ENCODE peak calls at places on chromosomes 3 and 15, in six cellular contexts. C, P, A, L, Y and B are unnamed samples. For H3K4me1 and H3K36me3, the result is how much of the 10 kb centered on the place peaks cover.

GRCh38 chr3:171165499-171165921 is 139.0 kb upstream of the SLC2A2 start:
- DNase-seq in L (no peak), A (no peak), P (no peak), Y (no peak), C (no peak), B (no peak)

GRCh38 chr3:35832140-35832571 is 192.8 kb downstream of the ARPP21 start:
- DNase-seq in Y (no peak), P (no peak), A (no peak), L (no peak), C (no peak), B (no peak)

GRCh38 chr3:74532446-74532845 is 82.0 kb downstream of the CNTN3 start:
- DNase-seq in Y (peak), L (no peak), A (no peak), P (no peak), C (no peak), B (no peak)

GRCh38 chr3:52124126-52124525 is 30.1 kb downstream of the POC1A start:
- DNase-seq in C (no peak), L (no peak), Y (no peak), P (no peak), A (peak), B (no peak)

GRCh38 chr3:44966795-44967278 is 9.1 kb downstream of the ZDHHC3 start:
- DNase-seq in A (no peak), Y (no peak), L (no peak), P (no peak), C (no peak), B (no peak)

GRCh38 chr3:46703013-46703520 is 1.9 kb downstream of the TMIE start:
- DNase-seq in P (no peak), Y (no peak), L (no peak), A (peak), C (no peak), B (no peak)

GRCh38 chr3:10335190-10335738 is 14.4 kb upstream of the SEC13 start:
- DNase-seq in P (no peak), Y (no peak), L (no peak), A (no peak), C (no peak), B (no peak)

GRCh38 chr3:87614998-87615397 is 338.6 kb upstream of the POU1F1 start:
- DNase-seq in A (no peak), P (no peak), C (no peak), Y (no peak), L (no peak), B (no peak)

GRCh38 chr3:26989042-26989441 is 366.5 kb downstream of the LRRC3B start:
- DNase-seq in Y (no peak), C (no peak), A (no peak), L (no peak), P (no peak), B (no peak)

GRCh38 chr3:143672396-143673165 is 175.7 kb downstream of the SLC9A9 start:
- DNase-seq in C (no peak), A (no peak), Y (no peak), L (no peak), P (no peak), B (no peak)

GRCh38 chr3:143668385-143668784 is 179.9 kb downstream of the SLC9A9 start:
- DNase-seq in A (no peak), Y (no peak), P (no peak), C (no peak), L (no peak), B (no peak)

GRCh38 chr3:143674100-143674968 is 173.9 kb downstream of the SLC9A9 start:
- DNase-seq in C (peak), L (peak), Y (peak), P (peak), A (peak), B (peak)

GRCh38 chr3:143671641-143672040 is 176.6 kb downstream of the SLC9A9 start:
- DNase-seq in A (no peak), C (no peak), P (no peak), Y (no peak), L (no peak), B (no peak)

GRCh38 chr3:143668924-143669790 is 179.1 kb downstream of the SLC9A9 start:
- DNase-seq in L (no peak), C (no peak), P (no peak), A (no peak), Y (no peak), B (no peak)
- H3K4me1 ChIP-seq in L (under half), C (under half), P (under half), A (under half), Y (under half), B (under half)

DNA sequence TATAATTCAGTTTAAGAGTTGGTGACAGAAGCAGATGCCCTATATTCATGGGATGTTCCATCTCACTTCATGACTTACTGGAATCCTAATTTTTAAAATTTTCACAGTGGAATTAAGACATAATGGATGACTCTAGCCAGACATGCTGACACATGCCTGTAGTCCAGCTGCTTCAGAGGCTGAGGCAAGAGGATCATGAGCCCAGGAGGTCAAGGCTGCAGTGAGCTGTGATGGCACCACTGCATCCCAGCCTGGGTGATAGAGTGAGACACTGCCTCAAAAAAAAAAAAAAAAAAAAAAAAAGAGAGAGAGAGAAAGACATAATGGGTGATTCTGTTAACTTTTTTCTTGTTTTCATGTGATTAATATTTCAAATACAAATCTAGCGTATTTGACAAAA is 123.6 kb downstream of the KLHL25 start:
- DNase-seq in A (no peak), P (no peak), C (no peak), L (no peak), Y (peak), B (no peak)
- H3K27ac ChIP-seq in A (no peak), P (no peak), C (no peak), L (no peak), Y (peak), B (no peak)

DNA sequence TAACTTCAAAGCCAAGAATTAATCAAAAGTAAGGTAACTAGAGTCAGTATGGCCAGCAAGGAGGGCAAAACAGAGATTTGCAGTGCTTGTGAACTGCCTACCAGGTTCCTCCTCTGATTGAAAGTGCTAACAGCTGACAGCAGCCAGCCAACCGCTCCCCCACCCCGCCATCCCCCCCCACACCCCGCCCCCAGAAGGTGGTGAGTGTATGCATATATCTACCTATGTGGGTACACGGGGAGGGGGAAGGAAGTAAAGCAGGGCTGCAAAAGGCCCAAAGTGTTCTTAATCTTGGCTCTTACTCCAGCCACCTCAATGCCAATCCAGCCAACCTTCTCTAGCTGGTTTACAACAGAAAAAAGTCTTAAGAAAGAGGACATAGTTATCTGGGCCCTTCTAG is 50.7 kb downstream of the RAF1 start:
- DNase-seq in A (no peak), Y (no peak), C (no peak), P (no peak), L (no peak), B (no peak)
- H3K36me3 ChIP-seq in A (half or more), Y (half or more), C (half or more), P (under half), L (under half), B (half or more)

DNA sequence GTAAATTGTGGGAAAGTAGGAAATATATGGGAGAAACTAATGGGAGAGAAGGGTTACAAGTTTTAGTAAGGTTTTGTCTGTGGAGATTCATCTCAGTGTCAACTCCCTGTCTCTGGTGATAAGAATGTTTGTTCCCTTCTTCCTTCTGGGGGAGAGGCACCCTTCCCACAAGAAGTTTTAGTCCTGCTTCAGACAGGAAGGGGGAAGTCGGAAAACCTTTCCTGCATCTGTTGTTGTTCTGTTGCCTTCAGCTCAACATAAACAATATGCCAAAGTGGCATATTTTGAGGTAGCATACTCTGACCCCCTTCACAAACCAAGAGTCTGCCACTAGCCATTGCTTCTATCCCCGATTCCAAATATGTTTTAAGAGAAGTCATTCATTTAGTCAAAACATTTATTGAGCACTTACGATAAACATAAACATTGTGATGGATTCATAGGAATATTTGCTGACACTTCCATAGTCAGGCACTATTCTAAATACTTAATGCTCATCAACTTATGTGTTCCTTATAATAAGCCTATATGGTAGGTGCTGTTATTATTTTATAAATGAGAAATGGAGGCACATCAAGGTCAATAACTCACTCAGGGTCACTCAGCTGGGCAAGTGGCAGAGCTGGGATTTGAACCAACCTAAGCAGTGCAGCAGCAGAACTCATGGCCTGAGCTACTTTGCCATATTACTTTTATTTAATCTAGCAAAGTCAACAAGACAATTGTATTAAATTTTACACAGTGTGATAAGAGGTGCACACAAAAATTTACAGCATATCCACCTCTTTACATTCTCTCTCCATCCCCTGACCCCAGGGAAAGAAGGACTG is 34.2 kb upstream of the TIMP4 start:
- DNase-seq in C (no peak), A (no peak), Y (no peak), L (no peak), P (no peak), B (no peak)
- H3K4me1 ChIP-seq in C (under half), A (under half), Y (under half), L (under half), P (under half), B (half or more)

GRCh38 chr15:40251455-40252140 is 12.7 kb downstream of the PAK6 start:
- DNase-seq in P (no peak), Y (no peak), L (no peak), A (peak), C (no peak), B (no peak)
- H3K27ac ChIP-seq in P (peak), Y (no peak), L (no peak), A (no peak), C (no peak), B (no peak)

DNA sequence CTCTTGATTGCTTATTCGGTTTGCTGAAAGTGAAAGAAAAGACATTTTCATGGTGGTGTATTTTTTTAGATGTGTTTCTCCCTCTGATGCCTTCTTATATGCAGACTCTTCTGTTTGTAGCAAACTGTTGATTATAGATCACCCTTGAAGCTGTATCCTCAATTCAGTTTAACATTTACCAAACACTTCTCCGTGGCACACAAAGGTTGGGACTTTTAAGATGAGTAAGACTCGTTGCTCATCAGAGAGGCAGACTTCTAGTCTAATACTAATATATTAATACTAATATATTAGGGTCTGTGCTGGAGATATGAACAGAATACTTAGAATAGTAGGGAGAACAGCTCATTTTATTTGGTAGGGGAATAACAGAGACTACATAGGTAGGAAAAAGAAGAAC is 32.8 kb downstream of the RASA2 start:
- DNase-seq in Y (no peak), L (no peak), C (no peak), P (no peak), A (no peak), B (no peak)
- H3K36me3 ChIP-seq in Y (under half), L (under half), C (under half), P (under half), A (under half), B (under half)

GRCh38 chr3:195178124-195178910 is 92.6 kb downstream of the XXYLT1 start:
- DNase-seq in C (no peak), A (no peak), Y (no peak), L (no peak), P (no peak), B (no peak)
- H3K4me1 ChIP-seq in C (under half), A (under half), Y (under half), L (under half), P (under half), B (under half)